ENCODE peak calls at places on chromosomes 13 and 19, in six cellular contexts. V is psoas muscle, C is fibroblast of the conjunctiva, O is thoracic aorta, X is NCI-H2081 treated with DMSO at 0.1 percent for 48 hours, H is right lobe of liver. R is an unnamed sample.

GRCh38 chr19:31272707-31273106 is 76.5 kb downstream of the TSHZ3 start:
- DNase-seq in V (no peak), C (no peak), O (no peak), X (no peak), H (peak), R (no peak)

GRCh38 chr13:99459101-99459500 is 42.2 kb upstream of the TM9SF2 start:
- DNase-seq in V (no peak), C (no peak), O (no peak), X (no peak), H (no peak), R (no peak)

GRCh38 chr13:75771818-75772217 is 135.7 kb downstream of the LMO7 start:
- DNase-seq in V (no peak), C (peak), O (no peak), X (no peak), H (no peak), R (no peak)

GRCh38 chr19:3034845-3035541 is 5.9 kb upstream of the TLE2 start:
- DNase-seq in V (peak), C (no peak), O (no peak), X (no peak), H (no peak), R (no peak)

GRCh38 chr19:21482863-21483276 is 22.5 kb upstream of the ZNF429 start:
- DNase-seq in V (peak), C (no peak), O (no peak), X (no peak), H (peak), R (peak)

GRCh38 chr19:2970201-2970838 is 7.0 kb upstream of the TLE6 start:
- DNase-seq in V (no peak), C (peak), O (no peak), X (no peak), H (no peak), R (no peak)

GRCh38 chr13:37700887-37701286 is 102.3 kb upstream of the POSTN start:
- DNase-seq in V (no peak), C (no peak), O (no peak), X (no peak), H (no peak), R (no peak)

GRCh38 chr13:99034333-99035085 is 56.6 kb upstream of the DOCK9 start:
- DNase-seq in V (no peak), C (no peak), O (no peak), X (no peak), H (no peak), R (no peak)

GRCh38 chr19:45955905-45956608 is 17.6 kb downstream of the NOVA2 start:
- DNase-seq in V (peak), C (no peak), O (no peak), X (no peak), H (no peak), R (peak)

GRCh38 chr19:50329146-50329925 is at the start of gene KCNC3:
- DNase-seq in V (peak), C (peak), O (peak), X (peak), H (peak), R (peak)

GRCh38 chr19:17294051-17294891 is 9.0 kb downstream of the ABHD8 start:
- DNase-seq in V (no peak), C (no peak), O (no peak), X (no peak), H (no peak), R (no peak)

GRCh38 chr13:65595881-65596280 is 1634.3 kb downstream of the PCDH9 start:
- DNase-seq in V (no peak), C (no peak), O (no peak), X (no peak), H (no peak), R (no peak)

GRCh38 chr13:101869553-101869952 is 417.1 kb downstream of the ITGBL1 start:
- DNase-seq in V (no peak), C (no peak), O (no peak), X (no peak), H (no peak), R (no peak)

GRCh38 chr19:57648336-57649003 is 15.5 kb downstream of the ZNF211 start:
- DNase-seq in V (no peak), C (no peak), O (no peak), X (peak), H (no peak), R (no peak)